ENCODE peak calls at places on chromosomes 6 and 20, in seven cellular contexts. One of them, this sample, is unnamed.

GRCh38 chr6:10355115-10355702 is 59.7 kb downstream of the TFAP2A start:
- DNase-seq in type B pancreatic cell: no peak
- DNase-seq in NCI-H524: no peak
- DNase-seq in H9: no peak
- DNase-seq in activated naive CD4-positive, alpha-beta T cell treated with Interleukin-2 at 50 U/mL for 16 hours: peak
- DNase-seq in uterus: no peak
- DNase-seq in NK-92 treated with Interleukin-12 subunit alpha and Interleukin-12 subunit beta, amount 100 ng/mL, for 24 hours: no peak
- DNase-seq in this sample: no peak

GRCh38 chr20:20487811-20488210 is 119.9 kb downstream of the INSM1 start:
- DNase-seq in type B pancreatic cell: no peak
- DNase-seq in NCI-H524: no peak
- DNase-seq in H9: no peak
- DNase-seq in activated naive CD4-positive, alpha-beta T cell treated with Interleukin-2 at 50 U/mL for 16 hours: no peak
- DNase-seq in uterus: no peak
- DNase-seq in NK-92 treated with Interleukin-12 subunit alpha and Interleukin-12 subunit beta, amount 100 ng/mL, for 24 hours: no peak
- DNase-seq in this sample: peak

GRCh38 chr6:14732845-14733757 is 512.8 kb upstream of the JARID2 start:
- DNase-seq in type B pancreatic cell: no peak
- DNase-seq in NCI-H524: no peak
- DNase-seq in H9: peak
- DNase-seq in activated naive CD4-positive, alpha-beta T cell treated with Interleukin-2 at 50 U/mL for 16 hours: peak
- DNase-seq in uterus: no peak
- DNase-seq in NK-92 treated with Interleukin-12 subunit alpha and Interleukin-12 subunit beta, amount 100 ng/mL, for 24 hours: no peak
- DNase-seq in this sample: peak

GRCh38 chr6:28927856-28928255 is 4.1 kb upstream of the TRIM27 start:
- DNase-seq in type B pancreatic cell: no peak
- DNase-seq in NCI-H524: no peak
- DNase-seq in H9: no peak
- DNase-seq in activated naive CD4-positive, alpha-beta T cell treated with Interleukin-2 at 50 U/mL for 16 hours: no peak
- DNase-seq in uterus: no peak
- DNase-seq in NK-92 treated with Interleukin-12 subunit alpha and Interleukin-12 subunit beta, amount 100 ng/mL, for 24 hours: no peak
- DNase-seq in this sample: no peak

GRCh38 chr6:15491986-15492269 is 170.9 kb downstream of the DTNBP1 start:
- DNase-seq in type B pancreatic cell: no peak
- DNase-seq in NCI-H524: no peak
- DNase-seq in H9: no peak
- DNase-seq in activated naive CD4-positive, alpha-beta T cell treated with Interleukin-2 at 50 U/mL for 16 hours: no peak
- DNase-seq in uterus: no peak
- DNase-seq in NK-92 treated with Interleukin-12 subunit alpha and Interleukin-12 subunit beta, amount 100 ng/mL, for 24 hours: no peak
- DNase-seq in this sample: no peak

GRCh38 chr6:25014806-25015560 is 79.2 kb upstream of the RIPOR2 start:
- DNase-seq in type B pancreatic cell: no peak
- DNase-seq in NCI-H524: no peak
- DNase-seq in H9: no peak
- DNase-seq in activated naive CD4-positive, alpha-beta T cell treated with Interleukin-2 at 50 U/mL for 16 hours: peak
- DNase-seq in uterus: peak
- DNase-seq in NK-92 treated with Interleukin-12 subunit alpha and Interleukin-12 subunit beta, amount 100 ng/mL, for 24 hours: no peak
- DNase-seq in this sample: no peak

GRCh38 chr20:13745784-13746183 is 38.9 kb downstream of the ESF1 start:
- DNase-seq in type B pancreatic cell: no peak
- DNase-seq in NCI-H524: no peak
- DNase-seq in H9: no peak
- DNase-seq in activated naive CD4-positive, alpha-beta T cell treated with Interleukin-2 at 50 U/mL for 16 hours: no peak
- DNase-seq in uterus: no peak
- DNase-seq in NK-92 treated with Interleukin-12 subunit alpha and Interleukin-12 subunit beta, amount 100 ng/mL, for 24 hours: no peak
- DNase-seq in this sample: no peak

GRCh38 chr6:144264270-144265060 is 20.7 kb upstream of the UTRN start:
- DNase-seq in type B pancreatic cell: no peak
- DNase-seq in NCI-H524: no peak
- DNase-seq in H9: peak
- DNase-seq in activated naive CD4-positive, alpha-beta T cell treated with Interleukin-2 at 50 U/mL for 16 hours: no peak
- DNase-seq in uterus: peak
- DNase-seq in NK-92 treated with Interleukin-12 subunit alpha and Interleukin-12 subunit beta, amount 100 ng/mL, for 24 hours: no peak
- DNase-seq in this sample: no peak

GRCh38 chr6:63275953-63276352 is 43.8 kb downstream of the LGSN start:
- DNase-seq in type B pancreatic cell: no peak
- DNase-seq in NCI-H524: no peak
- DNase-seq in H9: no peak
- DNase-seq in activated naive CD4-positive, alpha-beta T cell treated with Interleukin-2 at 50 U/mL for 16 hours: no peak
- DNase-seq in uterus: no peak
- DNase-seq in NK-92 treated with Interleukin-12 subunit alpha and Interleukin-12 subunit beta, amount 100 ng/mL, for 24 hours: no peak
- DNase-seq in this sample: no peak

GRCh38 chr6:84553527-84553926 is 210.9 kb downstream of the TBX18 start:
- DNase-seq in type B pancreatic cell: no peak
- DNase-seq in NCI-H524: no peak
- DNase-seq in H9: no peak
- DNase-seq in activated naive CD4-positive, alpha-beta T cell treated with Interleukin-2 at 50 U/mL for 16 hours: no peak
- DNase-seq in uterus: no peak
- DNase-seq in NK-92 treated with Interleukin-12 subunit alpha and Interleukin-12 subunit beta, amount 100 ng/mL, for 24 hours: no peak
- DNase-seq in this sample: no peak

This sample was measured in T-helper 2 cell treated with Interferon-gamma antibody and Interleukin-4, amounts not matched to agents 5 μg/mL and 100 μg/mL, for 36 hours.